ENCODE peak calls at places on chromosomes 11 and 22, in four cellular contexts. Y, L, J and X are unnamed samples.

GRCh38 chr11:75784506-75784905 is 15.9 kb downstream of the DGAT2 start:
- DNase-seq in Y (no peak), L (no peak), J (no peak), X (no peak)

GRCh38 chr11:72758690-72759389 is 6.6 kb upstream of the ARAP1 start:
- DNase-seq in Y (no peak), L (no peak), J (no peak), X (no peak)

GRCh38 chr11:121449123-121449522 is 3.0 kb upstream of the SORL1 start:
- DNase-seq in L (no peak), J (no peak), Y (no peak), X (no peak)

GRCh38 chr11:111301004-111301839 is 2.9 kb downstream of the POU2AF3 start:
- DNase-seq in Y (no peak), J (no peak), L (no peak), X (no peak)

GRCh38 chr11:29432719-29433325 is 584.0 kb downstream of the KCNA4 start:
- DNase-seq in L (no peak), Y (no peak), J (no peak), X (no peak)

GRCh38 chr11:115759622-115760527 is 255.7 kb upstream of the CADM1 start:
- DNase-seq in Y (peak; percentile 55), J (peak; percentile 78), L (peak; percentile 33), X (peak; percentile 2)

GRCh38 chr11:128187829-128188228 is 399.5 kb downstream of the ETS1 start:
- DNase-seq in J (no peak), Y (no peak), L (no peak), X (no peak)

GRCh38 chr22:47130883-47131610 is 368.6 kb downstream of the TBC1D22A start:
- DNase-seq in Y (no peak), J (no peak), L (no peak), X (no peak)

GRCh38 chr22:38827510-38827909 is 16.3 kb downstream of the NPTXR start:
- DNase-seq in L (no peak), J (no peak), Y (no peak), X (no peak)

GRCh38 chr11:68471360-68472340 is 11.1 kb downstream of the PPP6R3 start:
- DNase-seq in L (no peak), J (peak; percentile 35), Y (no peak), X (no peak)

GRCh38 chr11:28481673-28482480 is 373.7 kb downstream of the METTL15 start:
- DNase-seq in J (no peak), Y (no peak), L (no peak), X (no peak)

GRCh38 chr11:67303989-67304411 is 670 bp downstream of the SSH3 start:
- DNase-seq in J (peak; percentile 64), Y (peak; percentile 38), L (no peak), X (peak; percentile 55)

GRCh38 chr11:36238881-36239280 is 50.3 kb downstream of the COMMD9 start:
- DNase-seq in Y (no peak), J (no peak), L (no peak), X (no peak)

GRCh38 chr11:36240178-36240577 is 49.0 kb downstream of the COMMD9 start:
- DNase-seq in L (no peak), Y (no peak), J (no peak), X (no peak)

GRCh38 chr11:36240746-36241295 is 48.4 kb downstream of the COMMD9 start:
- DNase-seq in L (no peak), J (no peak), Y (no peak), X (no peak)

GRCh38 chr11:36241512-36241911 is 47.7 kb downstream of the COMMD9 start:
- DNase-seq in J (no peak), L (no peak), Y (no peak), X (no peak)

DNA sequence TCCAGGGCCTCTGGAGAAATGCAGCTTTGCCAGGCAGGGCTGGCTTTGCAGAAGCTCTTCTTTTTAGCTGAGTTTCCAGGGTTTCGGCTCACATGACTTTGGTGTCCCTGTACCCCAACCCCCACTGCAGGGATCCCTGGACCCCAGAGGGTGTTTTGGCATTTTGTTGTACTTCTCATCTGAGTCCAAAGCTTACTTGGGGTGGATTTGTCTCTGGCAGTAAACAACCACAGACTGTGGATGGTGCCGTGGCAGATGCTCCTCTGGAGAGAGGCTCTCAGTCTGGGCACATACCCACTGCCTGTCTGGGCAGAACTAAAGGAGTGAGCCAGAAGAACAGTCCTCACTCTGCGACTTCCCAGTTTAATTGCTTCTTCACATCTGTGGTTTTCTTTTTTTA is 49.6 kb downstream of the COMMD9 start:
- DNase-seq in L (no peak), J (no peak), Y (no peak), X (no peak)
- H2BK5ac ChIP-seq in L (no peak overlapping the region), J (no peak overlapping the region), Y (no peak overlapping the region), X (no peak overlapping the region)

GRCh38 chr11:6618117-6619020 is 853 bp downstream of the TPP1 start:
- DNase-seq in L (no peak), J (no peak), Y (no peak), X (peak; percentile 25)
- H3K18ac ChIP-seq in L (no peak overlapping the region), J (no peak overlapping the region), Y (no peak overlapping the region), X (peak overlapping the region; percentile 4)

GRCh38 chr11:35295751-35296150 is 123.6 kb downstream of the SLC1A2 start:
- DNase-seq in Y (no peak), L (no peak), J (no peak), X (peak; percentile 97)
- H2AFZ ChIP-seq in Y (no peak overlapping the region), L (no peak overlapping the region), J (peak overlapping the region; percentile 39), X (no peak overlapping the region)

GRCh38 chr11:94662065-94662779 is 95.1 kb downstream of the PIWIL4 start:
- DNase-seq in J (no peak), Y (no peak), L (no peak), X (peak; percentile 56)
- H2BK5ac ChIP-seq in J (no peak overlapping the region), Y (no peak overlapping the region), L (no peak overlapping the region), X (no peak overlapping the region)

GRCh38 chr11:132050081-132050480 is 679.7 kb downstream of the NTM start:
- DNase-seq in Y (no peak), J (no peak), L (no peak), X (no peak)

GRCh38 chr11:132050577-132051180 is 680.3 kb downstream of the NTM start:
- DNase-seq in L (no peak), J (no peak), Y (no peak), X (no peak)

GRCh38 chr11:132052904-132053303 is 682.5 kb downstream of the NTM start:
- DNase-seq in J (no peak), L (no peak), Y (no peak), X (no peak)

GRCh38 chr11:132049205-132049604 is 678.8 kb downstream of the NTM start:
- DNase-seq in J (no peak), Y (no peak), L (no peak), X (no peak)

GRCh38 chr11:132051704-132052103 is 681.3 kb downstream of the NTM start:
- DNase-seq in L (no peak), J (no peak), Y (no peak), X (no peak)
- H3K18ac ChIP-seq in L (no peak overlapping the region), J (no peak overlapping the region), Y (no peak overlapping the region), X (no peak overlapping the region)

GRCh38 chr22:29742319-29742718 is 22.5 kb downstream of the CABP7 start:
- DNase-seq in J (no peak), Y (no peak), L (no peak), X (no peak)

GRCh38 chr22:29748248-29748893 is 18.4 kb downstream of the ZMAT5 start:
- DNase-seq in Y (no peak), L (no peak), J (no peak), X (no peak)

GRCh38 chr22:29740216-29740615 is 20.4 kb downstream of the CABP7 start:
- DNase-seq in Y (no peak), L (no peak), J (no peak), X (no peak)

GRCh38 chr22:29747832-29748231 is 19.0 kb downstream of the ZMAT5 start:
- DNase-seq in L (no peak), Y (no peak), J (no peak), X (no peak)

DNA sequence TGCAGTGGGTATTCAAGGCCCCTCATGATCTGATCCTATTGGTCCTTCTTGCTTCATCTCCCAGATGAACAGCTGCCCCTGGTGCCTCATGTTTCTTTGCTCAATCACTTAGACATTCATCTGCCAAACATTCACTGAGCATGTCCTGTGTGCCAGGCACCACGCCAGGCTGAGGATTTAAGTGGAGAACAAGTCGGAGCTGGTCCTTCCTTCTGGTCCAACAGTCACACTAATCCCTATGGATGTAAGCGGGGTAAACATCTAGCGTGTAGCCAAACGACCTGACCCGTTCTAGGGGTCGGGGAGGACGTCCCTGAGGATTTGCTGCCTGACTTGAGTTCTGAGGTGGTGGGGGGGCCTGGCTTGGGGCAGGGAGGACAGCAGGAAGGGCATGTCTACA is 21.9 kb downstream of the ZMAT5 start:
- DNase-seq in L (no peak), Y (no peak), J (no peak), X (no peak)
- H2AFZ ChIP-seq in L (no peak overlapping the region), Y (no peak overlapping the region), J (no peak overlapping the region), X (no peak overlapping the region)

GRCh38 chr11:36408476-36409136 is 101.5 kb downstream of the TRAF6 start:
- DNase-seq in J (no peak), L (no peak), Y (no peak), X (no peak)

GRCh38 chr11:36407360-36407759 is 102.7 kb downstream of the TRAF6 start:
- DNase-seq in Y (no peak), L (no peak), J (no peak), X (no peak)

GRCh38 chr11:36409152-36409713 is 100.8 kb downstream of the TRAF6 start:
- DNase-seq in J (no peak), L (no peak), Y (no peak), X (no peak)

GRCh38 chr11:36412781-36413383 is 97.2 kb downstream of the TRAF6 start:
- DNase-seq in L (no peak), Y (no peak), J (no peak), X (no peak)

GRCh38 chr11:36411202-36411640 is 98.9 kb downstream of the TRAF6 start:
- DNase-seq in J (no peak), L (no peak), Y (no peak), X (peak; percentile 34)
- H2BK5ac ChIP-seq in J (no peak overlapping the region), L (no peak overlapping the region), Y (no peak overlapping the region), X (no peak overlapping the region)

DNA sequence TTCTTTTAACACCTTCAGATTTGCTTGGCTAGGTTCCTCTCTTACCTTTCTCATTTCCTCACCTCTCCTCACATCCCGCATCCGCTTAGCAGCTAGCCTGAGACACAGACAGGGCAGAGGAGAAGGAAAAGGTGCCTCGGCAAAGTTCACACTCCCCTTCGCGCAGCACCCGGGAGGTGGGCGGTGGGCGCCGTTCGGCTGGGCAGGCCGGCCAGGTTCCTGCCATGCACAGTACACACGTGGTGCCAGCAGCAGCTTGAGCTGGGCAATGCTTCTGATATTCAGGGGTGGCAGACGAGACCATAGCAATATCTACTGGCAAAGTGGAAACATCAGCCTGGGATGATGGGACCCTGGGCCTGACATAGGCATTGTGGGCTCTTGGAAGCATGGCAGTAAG is 3.3 kb downstream of the NTM start:
- DNase-seq in Y (no peak), J (no peak), L (no peak), X (no peak)
- H3K18ac ChIP-seq in Y (no peak overlapping the region), J (no peak overlapping the region), L (peak overlapping the region; percentile 31), X (no peak overlapping the region)

GRCh38 chr11:18392434-18393321 is 1.7 kb upstream of the LDHA start:
- DNase-seq in L (no peak), Y (no peak), J (no peak), X (no peak)
- H2AFZ ChIP-seq in L (no peak overlapping the region), Y (no peak overlapping the region), J (no peak overlapping the region), X (no peak overlapping the region)

DNA sequence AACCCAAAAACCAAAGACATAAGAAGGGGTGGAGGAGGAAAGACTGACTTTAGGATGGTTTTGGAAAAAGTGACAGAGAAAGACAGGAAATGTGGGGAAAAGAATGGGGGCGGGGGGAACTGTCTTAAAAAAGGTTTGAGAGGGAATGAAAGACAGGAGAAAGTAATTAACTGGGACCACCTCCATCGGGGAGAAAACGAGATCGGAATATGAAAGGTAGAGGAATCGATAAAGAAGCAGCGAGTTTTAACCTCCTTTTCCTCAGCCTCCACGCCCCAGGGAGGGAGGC is 522 bp downstream of the MTMR2 start:
- DNase-seq in Y (no peak), J (no peak), L (no peak), X (no peak)
- H2BK5ac ChIP-seq in Y (no peak overlapping the region), J (peak overlapping the region; percentile 96), L (peak overlapping the region; percentile 83), X (peak overlapping the region; percentile 91)